ENCODE peak calls at places on chromosomes 13 and 19, in six cellular contexts. One of them, this sample, is unnamed.

GRCh38 chr13:109694972-109695371 is 91.4 kb downstream of the IRS2 start:
- DNase-seq in HS-27A: no peak
- DNase-seq in cardiac fibroblast: no peak
- DNase-seq in endodermal cell: no peak
- DNase-seq in amygdala: no peak
- DNase-seq in RCC 7860: no peak
- DNase-seq in this sample: peak

GRCh38 chr13:50080158-50080855 is 65.1 kb downstream of the KCNRG start:
- DNase-seq in HS-27A: peak
- DNase-seq in cardiac fibroblast: peak
- DNase-seq in endodermal cell: peak
- DNase-seq in amygdala: peak
- DNase-seq in RCC 7860: no peak
- DNase-seq in this sample: peak

GRCh38 chr13:27770809-27771208 is 21.5 kb upstream of the GSX1 start:
- DNase-seq in HS-27A: no peak
- DNase-seq in cardiac fibroblast: peak
- DNase-seq in endodermal cell: peak
- DNase-seq in amygdala: no peak
- DNase-seq in RCC 7860: no peak
- DNase-seq in this sample: no peak

GRCh38 chr19:3573858-3574637 is 1.3 kb downstream of the HMG20B start:
- DNase-seq in HS-27A: no peak
- DNase-seq in cardiac fibroblast: peak
- DNase-seq in endodermal cell: peak
- DNase-seq in amygdala: peak
- DNase-seq in RCC 7860: peak
- DNase-seq in this sample: peak

GRCh38 chr19:44955500-44956439 is 590 bp downstream of the CLPTM1 start:
- DNase-seq in HS-27A: no peak
- DNase-seq in cardiac fibroblast: no peak
- DNase-seq in endodermal cell: no peak
- DNase-seq in amygdala: no peak
- DNase-seq in RCC 7860: no peak
- DNase-seq in this sample: no peak

GRCh38 chr13:63910406-63910957 is 2494.8 kb upstream of the PCDH20 start:
- DNase-seq in HS-27A: no peak
- DNase-seq in cardiac fibroblast: peak
- DNase-seq in endodermal cell: peak
- DNase-seq in amygdala: peak
- DNase-seq in RCC 7860: no peak
- DNase-seq in this sample: no peak

GRCh38 chr13:114196629-114197028 is 17.6 kb downstream of the CFAP97D2 start:
- DNase-seq in HS-27A: no peak
- DNase-seq in cardiac fibroblast: no peak
- DNase-seq in endodermal cell: no peak
- DNase-seq in amygdala: no peak
- DNase-seq in RCC 7860: no peak
- DNase-seq in this sample: no peak

GRCh38 chr13:112850273-112850672 is 118.7 kb upstream of the MCF2L start:
- DNase-seq in HS-27A: no peak
- DNase-seq in cardiac fibroblast: no peak
- DNase-seq in endodermal cell: peak
- DNase-seq in amygdala: no peak
- DNase-seq in RCC 7860: no peak
- DNase-seq in this sample: no peak

GRCh38 chr13:114096811-114097503 is 35.5 kb downstream of the RASA3 start:
- DNase-seq in HS-27A: no peak
- DNase-seq in cardiac fibroblast: no peak
- DNase-seq in endodermal cell: peak
- DNase-seq in amygdala: no peak
- DNase-seq in RCC 7860: no peak
- DNase-seq in this sample: no peak

GRCh38 chr19:6891761-6892385 is 4.5 kb downstream of the ADGRE1 start:
- DNase-seq in HS-27A: no peak
- DNase-seq in cardiac fibroblast: no peak
- DNase-seq in endodermal cell: no peak
- DNase-seq in amygdala: no peak
- DNase-seq in RCC 7860: no peak
- DNase-seq in this sample: no peak

GRCh38 chr13:91406619-91407018 is 8.2 kb downstream of the GPC5 start:
- DNase-seq in HS-27A: no peak
- DNase-seq in cardiac fibroblast: peak
- DNase-seq in endodermal cell: peak
- DNase-seq in amygdala: no peak
- DNase-seq in RCC 7860: peak
- DNase-seq in this sample: no peak

This sample was measured in SJSA1.